ENCODE peak calls at places on chromosomes 13 and 19, in ten cellular contexts. A is D341Med; W is left ventricle myocardium superior; E is choroid plexus epithelial cell; R is upper lobe of right lung; N is stimulated activated CD4-positive, alpha-beta T cell treated with anti-CD3 and anti-CD28 coated beads, Interleukin-4, amount 100 ng/mL, for 24 hours; G is neural progenitor cell; Q is NCI-H510A treated with DMSO at 0.1 percent for 48 hours; M is hypothalamus; D is iPS DF 19.7. C is an unnamed sample.

GRCh38 chr19:46926201-46927071 is 65.6 kb downstream of the ARHGAP35 start:
- DNase-seq in A (no peak), W (no peak), E (peak; percentile 58), R (no peak), N (no peak), G (no peak), Q (no peak), M (no peak), D (no peak), C (no peak)

GRCh38 chr19:1261863-1262686 is 7.1 kb upstream of the CIRBP start:
- DNase-seq in A (no peak), W (peak; percentile 84), E (no peak), R (peak; percentile 95), N (no peak), G (peak; percentile 23), Q (peak; percentile 13), M (no peak), D (no peak), C (no peak)

GRCh38 chr13:51811046-51811445 is 7.1 kb upstream of the DHRS12 start:
- DNase-seq in A (no peak), W (no peak), E (no peak), R (no peak), N (no peak), G (no peak), Q (no peak), M (no peak), D (no peak), C (no peak)

GRCh38 chr13:88651531-88651930 is 980.4 kb downstream of the SLITRK5 start:
- DNase-seq in A (no peak), W (no peak), E (no peak), R (no peak), N (no peak), G (no peak), Q (no peak), M (no peak), D (no peak), C (no peak)

GRCh38 chr19:8988204-8988603 is 22.0 kb downstream of the MUC16 start:
- DNase-seq in A (no peak), W (no peak), E (no peak), R (no peak), N (peak; percentile 21), G (peak; percentile 15), Q (no peak), M (no peak), D (peak; percentile 30), C (peak; percentile 14)

GRCh38 chr13:40589285-40590109 is 76.9 kb downstream of the FOXO1 start:
- DNase-seq in A (no peak), W (no peak), E (peak; percentile 70), R (no peak), N (no peak), G (peak; percentile 38), Q (no peak), M (no peak), D (no peak), C (peak; percentile 8)

GRCh38 chr13:39900106-39900750 is 244.8 kb downstream of the COG6 start:
- DNase-seq in A (no peak), W (no peak), E (peak; percentile 95), R (no peak), N (no peak), G (no peak), Q (no peak), M (no peak), D (no peak), C (no peak)

GRCh38 chr19:52992109-52993004 is 21.4 kb upstream of the ERVV-1 start:
- DNase-seq in A (peak; percentile 62), W (peak; percentile 39), E (peak; percentile 19), R (peak; percentile 70), N (no peak), G (peak; percentile 41), Q (no peak), M (no peak), D (no peak), C (peak; percentile 36)

GRCh38 chr13:91280806-91281205 is 66.7 kb upstream of the MIR17HG start:
- DNase-seq in A (no peak), W (no peak), E (no peak), R (no peak), N (no peak), G (no peak), Q (no peak), M (no peak), D (no peak), C (no peak)

GRCh38 chr13:46010148-46010547 is 42.4 kb downstream of the ZC3H13 start:
- DNase-seq in A (peak; percentile 27), W (no peak), E (peak; percentile 32), R (no peak), N (no peak), G (peak; percentile 40), Q (no peak), M (no peak), D (no peak), C (no peak)

GRCh38 chr19:19816679-19817078 is 4.9 kb downstream of the ZNF506 start:
- DNase-seq in A (no peak), W (peak; percentile 67), E (no peak), R (no peak), N (no peak), G (no peak), Q (no peak), M (no peak), D (no peak), C (no peak)

GRCh38 chr13:59494560-59494970 is 669.2 kb downstream of the DIAPH3 start:
- DNase-seq in A (no peak), W (peak; percentile 39), E (peak; percentile 94), R (no peak), N (no peak), G (no peak), Q (no peak), M (no peak), D (no peak), C (no peak)

GRCh38 chr19:51448011-51448744 is 10.1 kb downstream of the SIGLEC8 start:
- DNase-seq in A (no peak), W (no peak), E (no peak), R (no peak), N (peak; percentile 67), G (no peak), Q (no peak), M (no peak), D (no peak), C (no peak)

GRCh38 chr19:35791814-35792279 is 16.5 kb downstream of the ARHGAP33 start:
- DNase-seq in A (no peak), W (no peak), E (no peak), R (no peak), N (no peak), G (no peak), Q (no peak), M (no peak), D (no peak), C (no peak)

GRCh38 chr13:23349127-23349897 is 84.2 kb downstream of the SACS start:
- DNase-seq in A (no peak), W (no peak), E (no peak), R (no peak), N (no peak), G (no peak), Q (no peak), M (no peak), D (no peak), C (no peak)

GRCh38 chr19:3404324-3405260 is 38.2 kb downstream of the NFIC start:
- DNase-seq in A (no peak), W (peak; percentile 92), E (peak; percentile 92), R (peak; percentile 91), N (no peak), G (no peak), Q (no peak), M (peak; percentile 87), D (no peak), C (no peak)

GRCh38 chr19:45217957-45218334 is 27.3 kb downstream of the EXOC3L2 start:
- DNase-seq in A (no peak), W (no peak), E (no peak), R (no peak), N (no peak), G (no peak), Q (no peak), M (no peak), D (no peak), C (no peak)

GRCh38 chr13:64347662-64348061 is 2882.5 kb downstream of the PCDH9 start:
- DNase-seq in A (no peak), W (no peak), E (peak; percentile 32), R (no peak), N (no peak), G (no peak), Q (no peak), M (no peak), D (no peak), C (no peak)

GRCh38 chr13:33081666-33082065 is 65.4 kb downstream of the KL start:
- DNase-seq in A (no peak), W (no peak), E (no peak), R (no peak), N (no peak), G (no peak), Q (no peak), M (no peak), D (no peak), C (no peak)

GRCh38 chr13:112657850-112658445 is 31.9 kb upstream of the ATP11A start:
- DNase-seq in A (no peak), W (no peak), E (peak; percentile 87), R (peak; percentile 52), N (no peak), G (no peak), Q (no peak), M (no peak), D (no peak), C (no peak)

GRCh38 chr19:38386968-38387549 is 775 bp downstream of the GGN start:
- DNase-seq in A (no peak), W (peak; percentile 48), E (no peak), R (no peak), N (no peak), G (no peak), Q (no peak), M (no peak), D (no peak), C (no peak)

GRCh38 chr19:58476498-58477015 is 405 bp downstream of the ZNF446 start:
- DNase-seq in A (peak; percentile 50), W (no peak), E (peak; percentile 23), R (no peak), N (no peak), G (no peak), Q (peak; percentile 2), M (no peak), D (no peak), C (no peak)

GRCh38 chr19:54041969-54042606 is 21.6 kb downstream of the VSTM1 start:
- DNase-seq in A (no peak), W (no peak), E (no peak), R (no peak), N (no peak), G (no peak), Q (no peak), M (no peak), D (peak; percentile 54), C (no peak)

GRCh38 chr13:98293570-98294142 is 116.6 kb upstream of the RNF113B start:
- DNase-seq in A (no peak), W (no peak), E (peak; percentile 28), R (no peak), N (no peak), G (no peak), Q (no peak), M (no peak), D (no peak), C (no peak)

GRCh38 chr13:94431569-94431968 is 47.9 kb downstream of the DCT start:
- DNase-seq in A (no peak), W (no peak), E (peak; percentile 48), R (no peak), N (no peak), G (no peak), Q (no peak), M (no peak), D (no peak), C (no peak)

GRCh38 chr13:31172001-31172400 is 10.3 kb upstream of the HSPH1 start:
- DNase-seq in A (no peak), W (no peak), E (peak; percentile 73), R (no peak), N (no peak), G (no peak), Q (no peak), M (no peak), D (no peak), C (no peak)

GRCh38 chr13:89061821-89062220 is 1390.7 kb downstream of the SLITRK5 start:
- DNase-seq in A (no peak), W (no peak), E (no peak), R (no peak), N (no peak), G (peak; percentile 14), Q (peak; percentile 95), M (no peak), D (no peak), C (no peak)

GRCh38 chr19:45038931-45039893 is at the start of gene CLASRP:
- DNase-seq in A (peak; percentile 98), W (peak; percentile 95), E (peak; percentile 94), R (peak; percentile 95), N (peak; percentile 89), G (peak; percentile 96), Q (peak; percentile 81), M (peak; percentile 43), D (no peak), C (peak; percentile 90)